ENCODE peak calls at places on chromosomes 1 and 21, in five cellular contexts. F is PC-3, P is neuronal stem cell, W is neural progenitor cell, A is fibroblast of lung. X is an unnamed sample.

GRCh38 chr1:12309783-12310742 is 80.2 kb downstream of the VPS13D start:
- DNase-seq in F (no peak), P (no peak), W (no peak), A (peak), X (no peak)

GRCh38 chr1:3604468-3604974 is 6.8 kb downstream of the MEGF6 start:
- DNase-seq in F (no peak), P (no peak), W (no peak), A (no peak), X (no peak)

GRCh38 chr1:4213599-4213998 is 313.5 kb upstream of the C1orf174 start:
- DNase-seq in F (no peak), P (no peak), W (no peak), A (no peak), X (no peak)

GRCh38 chr1:115764541-115764940 is 4.0 kb downstream of the CASQ2 start:
- DNase-seq in F (peak), P (no peak), W (peak), A (peak), X (no peak)

GRCh38 chr1:33338495-33339211 is 17.8 kb upstream of the A3GALT2 start:
- DNase-seq in F (no peak), P (no peak), W (peak), A (peak), X (no peak)

GRCh38 chr1:220908757-220909156 is 29.5 kb downstream of the HLX start:
- DNase-seq in F (peak), P (no peak), W (no peak), A (peak), X (peak)

GRCh38 chr1:44812822-44813543 is 4.7 kb downstream of the BTBD19 start:
- DNase-seq in F (no peak), P (no peak), W (no peak), A (no peak), X (no peak)

GRCh38 chr21:41171210-41171609 is 3.2 kb downstream of the BACE2 start:
- DNase-seq in F (peak), P (no peak), W (no peak), A (no peak), X (no peak)

GRCh38 chr1:230139306-230139705 is 72.3 kb downstream of the GALNT2 start:
- DNase-seq in F (no peak), P (no peak), W (no peak), A (no peak), X (no peak)

GRCh38 chr1:52925571-52926005 is 1.5 kb upstream of the SCP2 start:
- DNase-seq in F (no peak), P (no peak), W (no peak), A (peak), X (no peak)

GRCh38 chr1:190416239-190416638 is 61.4 kb downstream of the BRINP3 start:
- DNase-seq in F (peak), P (no peak), W (no peak), A (no peak), X (no peak)

GRCh38 chr1:235253219-235253640 is 74.7 kb downstream of the ARID4B start:
- DNase-seq in F (peak), P (peak), W (peak), A (peak), X (peak)

GRCh38 chr1:119409731-119410130 is 5.2 kb upstream of the HSD3B2 start:
- DNase-seq in F (peak), P (no peak), W (no peak), A (peak), X (no peak)

GRCh38 chr1:54052470-54052933 is 502 bp downstream of the TMEM59 start:
- DNase-seq in F (no peak), P (peak), W (peak), A (peak), X (peak)

GRCh38 chr1:43454270-43455011 is 710 bp upstream of the HYI start:
- DNase-seq in F (peak), P (peak), W (peak), A (peak), X (peak)

GRCh38 chr1:26278835-26279597 is 870 bp upstream of the SH3BGRL3 start:
- DNase-seq in F (peak), P (no peak), W (peak), A (peak), X (peak)

GRCh38 chr21:35190201-35190701 is 141.1 kb upstream of the RUNX1 start:
- DNase-seq in F (peak), P (no peak), W (no peak), A (no peak), X (no peak)
- H3K4me2 ChIP-seq in F (no peak), P (no peak), W (no peak), A (no peak), X (peak)

GRCh38 chr1:27606708-27607238 is 2.8 kb upstream of the AHDC1 start:
- DNase-seq in F (peak), P (no peak), W (no peak), A (no peak), X (no peak)

GRCh38 chr1:27611450-27611849 is 7.5 kb upstream of the AHDC1 start:
- DNase-seq in F (no peak), P (no peak), W (no peak), A (no peak), X (no peak)

GRCh38 chr1:27607239-27607804 is 3.4 kb upstream of the AHDC1 start:
- DNase-seq in F (no peak), P (peak), W (peak), A (no peak), X (no peak)

GRCh38 chr1:27609618-27610240 is 5.8 kb upstream of the AHDC1 start:
- DNase-seq in F (no peak), P (no peak), W (no peak), A (no peak), X (peak)

GRCh38 chr1:27609210-27609555 is 5.2 kb upstream of the AHDC1 start:
- DNase-seq in F (no peak), P (no peak), W (no peak), A (no peak), X (peak)
- H2AFZ ChIP-seq in F (no peak), P (no peak), W (no peak), A (no peak), X (peak)

GRCh38 chr1:180911640-180912161 is 996 bp upstream of the KIAA1614 start:
- DNase-seq in F (no peak), P (no peak), W (no peak), A (peak), X (no peak)

GRCh38 chr1:180909462-180909976 is 3.2 kb upstream of the KIAA1614 start:
- DNase-seq in F (no peak), P (no peak), W (no peak), A (no peak), X (no peak)

GRCh38 chr1:180915426-180915965 is 2.8 kb downstream of the KIAA1614 start:
- DNase-seq in F (no peak), P (no peak), W (no peak), A (no peak), X (no peak)

GRCh38 chr1:180912801-180913616 is at the start of gene KIAA1614:
- DNase-seq in F (no peak), P (peak), W (peak), A (peak), X (no peak)

DNA sequence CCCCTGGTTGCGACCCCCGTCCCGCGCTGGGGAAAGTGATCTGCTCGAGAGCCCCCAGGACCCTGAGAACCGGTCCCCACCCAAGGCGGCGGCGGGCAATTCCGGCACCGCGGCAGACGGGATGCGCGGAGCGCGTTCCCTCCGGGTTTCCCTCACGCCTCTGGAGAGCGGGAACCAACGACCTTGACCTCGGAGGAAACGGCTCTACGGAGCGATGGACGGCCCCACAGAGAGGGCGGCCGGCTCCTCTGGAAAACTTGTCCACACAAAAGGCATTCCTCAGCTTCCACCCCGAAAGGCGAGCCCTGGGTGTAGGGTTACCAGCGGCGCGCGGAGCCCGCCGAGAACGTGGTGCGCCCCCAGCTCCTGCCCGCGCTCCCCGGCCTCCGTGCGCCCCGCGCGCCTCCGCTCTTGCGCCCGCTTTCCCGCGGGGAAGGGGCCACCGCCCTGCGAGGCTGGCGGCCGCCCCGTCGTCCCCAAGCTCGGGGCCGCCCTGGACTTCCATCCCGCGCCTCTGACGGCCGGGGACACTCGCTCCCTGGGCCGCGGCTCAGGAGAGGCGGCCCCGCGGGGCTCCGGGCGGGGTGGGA is 391 bp upstream of the KIAA1614 start:
- DNase-seq in F (no peak), P (peak), W (peak), A (peak), X (no peak)
- H3K4me2 ChIP-seq in F (no peak), P (peak), W (peak), A (peak), X (no peak)

GRCh38 chr1:227559499-227559898 is 3.9 kb upstream of the ZNF678 start:
- DNase-seq in F (no peak), P (no peak), W (no peak), A (no peak), X (no peak)
- H2AFZ ChIP-seq in F (no peak), P (peak), W (no peak), A (no peak), X (no peak)

GRCh38 chr1:51188230-51188629 is 47.8 kb upstream of the RNF11 start:
- DNase-seq in F (peak), P (no peak), W (no peak), A (no peak), X (no peak)
- H3K4me2 ChIP-seq in F (no peak), P (no peak), W (no peak), A (no peak), X (no peak)

GRCh38 chr1:59266927-59267293 is 30.0 kb upstream of the FGGY start:
- DNase-seq in F (no peak), P (no peak), W (no peak), A (no peak), X (no peak)
- H2AFZ ChIP-seq in F (no peak), P (no peak), W (no peak), A (no peak), X (peak)

GRCh38 chr1:161115132-161115711 is 2.6 kb downstream of the PFDN2 start:
- DNase-seq in F (peak), P (no peak), W (no peak), A (peak), X (no peak)
- H3K4me2 ChIP-seq in F (peak), P (no peak), W (no peak), A (peak), X (peak)

GRCh38 chr1:153633161-153633746 is 612 bp upstream of the CHTOP start:
- DNase-seq in F (peak), P (no peak), W (no peak), A (no peak), X (no peak)

GRCh38 chr1:153629971-153630370 is 1.7 kb downstream of the S100A1 start:
- DNase-seq in F (no peak), P (no peak), W (no peak), A (no peak), X (no peak)

GRCh38 chr1:153630384-153630783 is 2.1 kb downstream of the S100A1 start:
- DNase-seq in F (no peak), P (no peak), W (no peak), A (no peak), X (no peak)

GRCh38 chr1:153629343-153629665 is 1.1 kb downstream of the S100A1 start:
- DNase-seq in F (no peak), P (no peak), W (no peak), A (no peak), X (no peak)

DNA sequence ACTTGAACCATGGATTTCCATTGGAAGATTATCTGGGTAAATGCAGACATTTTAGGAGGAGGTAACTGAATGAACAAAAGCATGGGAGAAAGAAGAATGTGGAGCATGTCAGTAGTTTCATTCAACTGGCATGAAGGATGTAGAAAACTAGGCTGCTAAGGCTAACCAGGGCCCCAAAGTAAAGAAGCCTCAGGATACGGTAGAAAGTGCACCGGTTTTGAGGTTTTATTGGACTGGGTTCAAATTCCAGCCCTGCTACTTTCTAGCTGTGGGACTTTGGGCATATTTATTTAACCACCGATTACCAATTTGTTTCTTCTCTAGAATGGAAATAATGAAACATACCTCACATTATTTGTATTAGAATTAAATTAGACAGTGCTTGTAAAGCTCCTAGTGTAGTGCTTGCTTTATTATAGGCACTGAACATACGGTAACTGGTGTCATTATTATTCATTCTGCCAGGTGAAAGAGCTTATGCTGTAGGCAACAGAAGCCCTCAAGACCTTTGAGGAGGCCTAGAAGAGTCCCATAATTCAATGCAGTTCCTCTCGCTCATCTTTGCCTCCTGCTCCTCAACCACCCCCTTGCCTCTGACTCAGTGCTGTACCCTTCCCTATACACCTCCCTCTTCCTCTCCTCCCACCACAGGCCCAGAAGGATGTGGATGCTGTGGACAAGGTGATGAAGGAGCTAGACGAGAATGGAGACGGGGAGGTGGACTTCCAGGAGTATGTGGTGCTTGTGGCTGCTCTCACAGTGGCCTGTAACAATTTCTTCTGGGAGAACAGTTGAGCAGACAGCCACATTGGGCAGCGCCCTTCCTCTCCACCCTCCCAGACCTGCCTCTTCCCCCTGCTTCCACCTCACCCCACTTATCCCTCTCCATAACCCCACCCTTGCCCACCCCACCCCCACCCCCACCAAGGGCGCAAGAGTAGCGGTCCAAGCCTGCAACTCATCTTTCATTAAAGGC is 2.5 kb upstream of the CHTOP start:
- DNase-seq in F (no peak), P (no peak), W (no peak), A (no peak), X (no peak)
- H2AFZ ChIP-seq in F (no peak), P (no peak), W (no peak), A (no peak), X (no peak)

GRCh38 chr1:8363186-8363585 is 45.3 kb downstream of the SLC45A1 start:
- DNase-seq in F (no peak), P (no peak), W (no peak), A (no peak), X (no peak)
- H3K4me2 ChIP-seq in F (no peak), P (no peak), W (no peak), A (no peak), X (no peak)

GRCh38 chr1:92803140-92803887 is 18.4 kb upstream of the EVI5 start:
- DNase-seq in F (no peak), P (no peak), W (no peak), A (peak), X (no peak)
- H2AFZ ChIP-seq in F (no peak), P (no peak), W (no peak), A (no peak), X (no peak)

X was measured in Karpas-422.